ENCODE peak calls at places on chromosomes 16 and 17, in four cellular contexts. X, B, J and G are unnamed samples.

GRCh38 chr17:1216209-1216937 is 36.6 kb upstream of the ABR start:
- DNase-seq in X (no peak), J (no peak), B (no peak), G (no peak)

GRCh38 chr17:75152971-75153853 is 1.1 kb downstream of the JPT1 start:
- DNase-seq in X (no peak), B (peak), J (no peak), G (peak)

GRCh38 chr17:40695874-40696472 is 7.6 kb downstream of the KRT24 start:
- DNase-seq in X (no peak), J (no peak), B (peak), G (no peak)

GRCh38 chr17:73746314-73747073 is 102.2 kb upstream of the SDK2 start:
- DNase-seq in B (no peak), J (no peak), X (no peak), G (no peak)

GRCh38 chr16:3180445-3180878 is 7.5 kb upstream of the OR1F1 start:
- DNase-seq in J (no peak), X (no peak), B (no peak), G (no peak)

GRCh38 chr17:47266782-47267181 is 13.2 kb downstream of the ITGB3 start:
- DNase-seq in B (peak), X (no peak), J (no peak), G (peak)

GRCh38 chr17:78472035-78472905 is 93.8 kb downstream of the PGS1 start:
- DNase-seq in J (no peak), B (no peak), X (no peak), G (no peak)

GRCh38 chr17:56602292-56603130 is 9.0 kb downstream of the NOG start:
- DNase-seq in B (no peak), X (no peak), J (no peak), G (no peak)

GRCh38 chr17:4304417-4305027 is 40.7 kb upstream of the ANKFY1 start:
- DNase-seq in B (peak), X (no peak), J (peak), G (peak)

GRCh38 chr16:57801098-57801855 is 1.0 kb downstream of the KIFC3 start:
- DNase-seq in J (no peak), B (peak), X (no peak), G (peak)

GRCh38 chr17:33964344-33964979 is 290.6 kb upstream of the CCL2 start:
- DNase-seq in B (no peak), J (no peak), X (no peak), G (no peak)

DNA sequence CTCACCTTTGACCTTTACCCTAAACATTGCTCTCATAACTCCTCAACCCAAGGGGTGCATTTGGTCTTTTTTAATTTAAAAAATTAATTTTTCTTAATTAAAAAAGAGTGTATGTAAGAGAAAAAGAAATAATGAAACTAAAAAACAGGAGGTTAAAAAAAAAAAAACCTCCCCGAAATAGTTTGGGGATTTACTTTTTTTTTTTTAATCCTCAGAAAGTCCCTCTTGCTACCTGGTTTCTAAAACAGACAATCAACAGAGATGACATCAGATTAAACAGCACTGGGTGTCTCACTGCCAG is 301.3 kb downstream of the SOX9 start:
- DNase-seq in J (no peak), B (no peak), X (no peak), G (no peak)
- H3K4me3 ChIP-seq in J (no peak), B (no peak), X (no peak), G (no peak)

GRCh38 chr16:22183901-22184614 is 21.8 kb downstream of the SDR42E2 start:
- DNase-seq in B (no peak), X (no peak), J (no peak), G (no peak)
- TF ChIP-seq CTCF in B (peak), X (peak), J (no peak), G (peak)

DNA sequence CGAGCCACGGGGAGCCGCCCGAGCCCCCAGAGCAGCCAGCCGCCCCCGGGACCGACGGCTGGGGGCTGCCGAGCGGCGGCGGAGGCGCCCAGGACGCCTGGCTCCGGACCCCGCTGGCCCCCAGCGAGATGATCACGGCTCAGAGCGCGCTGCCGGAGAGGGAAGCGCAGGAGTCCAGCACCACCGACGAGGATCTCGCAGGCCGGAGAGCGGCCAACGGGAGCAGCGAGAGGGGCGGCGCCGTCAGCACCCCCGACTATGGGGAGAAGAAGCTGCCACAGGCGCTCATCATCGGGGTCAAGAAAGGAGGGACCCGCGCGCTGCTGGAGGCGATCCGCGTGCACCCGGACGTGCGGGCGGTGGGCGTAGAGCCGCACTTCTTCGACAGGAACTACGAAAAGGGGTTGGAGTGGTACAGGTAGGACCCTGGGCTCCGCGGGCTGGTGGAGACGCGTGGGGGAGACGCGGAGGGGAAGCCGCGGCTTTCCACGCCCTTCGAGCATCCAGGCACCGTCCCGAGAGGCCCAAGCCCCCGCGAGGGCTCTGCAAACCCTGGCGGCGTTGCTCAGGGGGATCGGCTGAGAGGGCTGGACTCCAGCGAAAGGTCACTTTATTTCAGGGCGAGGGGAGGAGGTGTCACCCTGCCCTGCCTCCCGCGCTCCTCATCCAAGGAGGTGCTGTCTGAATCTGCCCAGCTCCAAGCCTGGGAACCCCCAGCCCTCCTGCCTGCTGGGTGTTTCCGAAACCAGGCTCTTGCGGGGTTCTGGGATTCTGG is 1.2 kb downstream of the HS3ST4 start:
- DNase-seq in J (no peak), B (no peak), X (no peak), G (no peak)
- H3K4me3 ChIP-seq in J (no peak), B (no peak), X (no peak), G (no peak)

DNA sequence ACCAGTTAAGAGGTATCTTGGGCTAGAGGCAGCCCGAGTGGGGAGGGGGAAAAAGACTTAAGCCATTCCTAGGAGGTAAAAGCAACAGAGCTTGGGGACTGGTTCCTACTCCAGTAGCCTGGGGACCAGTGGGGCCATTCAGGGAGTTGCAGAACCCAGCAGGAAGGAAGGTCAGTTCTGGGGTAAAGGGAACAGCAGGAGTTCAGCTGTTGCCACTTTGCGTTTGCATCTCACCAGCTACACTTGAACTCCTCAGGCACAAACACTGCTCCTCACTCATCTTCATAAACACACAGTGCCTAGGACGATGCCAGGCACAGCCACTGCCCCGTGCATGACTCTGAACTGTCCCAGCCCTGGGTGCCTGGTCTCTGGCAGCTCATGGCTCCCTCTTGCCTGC is 4.0 kb downstream of the HAP1 start:
- DNase-seq in B (no peak), X (no peak), J (no peak), G (no peak)
- TF ChIP-seq CTCF in B (no peak), X (no peak), J (no peak), G (no peak)

DNA sequence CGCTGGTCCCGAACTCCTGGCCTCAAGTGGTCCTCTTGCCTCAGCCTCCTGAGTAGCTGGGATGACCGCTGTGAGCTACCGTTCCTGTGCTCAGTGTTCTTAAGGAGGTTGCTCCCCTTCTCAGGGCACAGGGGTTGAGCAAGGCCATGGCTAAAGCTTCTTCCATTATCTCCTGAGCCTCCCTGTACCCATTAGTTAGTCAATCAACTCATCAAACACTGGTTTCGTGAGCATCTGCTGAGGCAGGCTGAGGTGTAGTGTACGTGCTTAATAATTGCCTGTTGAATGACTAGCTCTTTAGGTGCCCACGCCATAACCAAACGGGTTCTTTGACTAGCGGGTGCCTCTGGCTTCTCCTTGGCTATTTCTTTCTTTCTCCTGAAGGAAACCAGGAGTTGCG is 11.7 kb downstream of the SGCA start:
- DNase-seq in X (no peak), J (no peak), B (no peak), G (no peak)
- H3K4me3 ChIP-seq in X (no peak), J (no peak), B (no peak), G (no peak)